ENCODE peak calls at places on chromosome 15, in eight cellular contexts. One of them, this sample, is unnamed.

GRCh38 chr15:77826006-77826695 is 193.4 kb upstream of the LINGO1 start:
- DNase-seq in aorta: peak
- DNase-seq in smooth muscle cell of the brain vasculature: no peak
- DNase-seq in pons: no peak
- DNase-seq in T-helper 9 cell: no peak
- DNase-seq in fibroblast of the aortic adventitia: no peak
- DNase-seq in GDM1: no peak
- DNase-seq in posterior vena cava: peak
- DNase-seq in this sample: no peak

GRCh38 chr15:75153084-75153483 is 48.6 kb upstream of the C15orf39 start:
- DNase-seq in aorta: no peak
- DNase-seq in smooth muscle cell of the brain vasculature: no peak
- DNase-seq in pons: peak
- DNase-seq in T-helper 9 cell: no peak
- DNase-seq in fibroblast of the aortic adventitia: peak
- DNase-seq in GDM1: peak
- DNase-seq in posterior vena cava: no peak
- DNase-seq in this sample: no peak

GRCh38 chr15:88450125-88450798 is 16.9 kb downstream of the MRPL46 start:
- DNase-seq in aorta: peak
- DNase-seq in smooth muscle cell of the brain vasculature: no peak
- DNase-seq in pons: peak
- DNase-seq in T-helper 9 cell: peak
- DNase-seq in fibroblast of the aortic adventitia: peak
- DNase-seq in GDM1: peak
- DNase-seq in posterior vena cava: no peak
- DNase-seq in this sample: peak

GRCh38 chr15:57635300-57635944 is 43.7 kb downstream of the MYZAP start:
- DNase-seq in aorta: no peak
- DNase-seq in smooth muscle cell of the brain vasculature: no peak
- DNase-seq in pons: no peak
- DNase-seq in T-helper 9 cell: no peak
- DNase-seq in fibroblast of the aortic adventitia: no peak
- DNase-seq in GDM1: no peak
- DNase-seq in posterior vena cava: no peak
- DNase-seq in this sample: no peak

GRCh38 chr15:34701536-34701935 is 53.3 kb downstream of the GJD2 start:
- DNase-seq in aorta: no peak
- DNase-seq in smooth muscle cell of the brain vasculature: no peak
- DNase-seq in pons: no peak
- DNase-seq in T-helper 9 cell: no peak
- DNase-seq in fibroblast of the aortic adventitia: no peak
- DNase-seq in GDM1: no peak
- DNase-seq in posterior vena cava: no peak
- DNase-seq in this sample: no peak

GRCh38 chr15:57611938-57612337 is 20.2 kb downstream of the MYZAP start:
- DNase-seq in aorta: no peak
- DNase-seq in smooth muscle cell of the brain vasculature: no peak
- DNase-seq in pons: peak
- DNase-seq in T-helper 9 cell: no peak
- DNase-seq in fibroblast of the aortic adventitia: peak
- DNase-seq in GDM1: no peak
- DNase-seq in posterior vena cava: no peak
- DNase-seq in this sample: no peak

GRCh38 chr15:75508741-75509532 is 57.4 kb upstream of the SIN3A start:
- DNase-seq in aorta: no peak
- DNase-seq in smooth muscle cell of the brain vasculature: no peak
- DNase-seq in pons: no peak
- DNase-seq in T-helper 9 cell: no peak
- DNase-seq in fibroblast of the aortic adventitia: peak
- DNase-seq in GDM1: peak
- DNase-seq in posterior vena cava: no peak
- DNase-seq in this sample: no peak

GRCh38 chr15:73440571-73440970 is 2.4 kb upstream of the REC114 start:
- DNase-seq in aorta: no peak
- DNase-seq in smooth muscle cell of the brain vasculature: no peak
- DNase-seq in pons: peak
- DNase-seq in T-helper 9 cell: no peak
- DNase-seq in fibroblast of the aortic adventitia: no peak
- DNase-seq in GDM1: no peak
- DNase-seq in posterior vena cava: no peak
- DNase-seq in this sample: no peak

GRCh38 chr15:45704329-45705249 is 69.8 kb downstream of the SQOR start:
- DNase-seq in aorta: peak
- DNase-seq in smooth muscle cell of the brain vasculature: no peak
- DNase-seq in pons: no peak
- DNase-seq in T-helper 9 cell: peak
- DNase-seq in fibroblast of the aortic adventitia: peak
- DNase-seq in GDM1: no peak
- DNase-seq in posterior vena cava: no peak
- DNase-seq in this sample: no peak

GRCh38 chr15:59205839-59206622 is 612 bp upstream of the LDHAL6B start:
- DNase-seq in aorta: no peak
- DNase-seq in smooth muscle cell of the brain vasculature: no peak
- DNase-seq in pons: no peak
- DNase-seq in T-helper 9 cell: no peak
- DNase-seq in fibroblast of the aortic adventitia: no peak
- DNase-seq in GDM1: no peak
- DNase-seq in posterior vena cava: no peak
- DNase-seq in this sample: no peak

GRCh38 chr15:64284037-64284436 is 71.9 kb downstream of the CSNK1G1 start:
- DNase-seq in aorta: no peak
- DNase-seq in smooth muscle cell of the brain vasculature: peak
- DNase-seq in pons: no peak
- DNase-seq in T-helper 9 cell: no peak
- DNase-seq in fibroblast of the aortic adventitia: peak
- DNase-seq in GDM1: no peak
- DNase-seq in posterior vena cava: no peak
- DNase-seq in this sample: no peak

GRCh38 chr15:95822946-95823345 is 507.6 kb upstream of the NR2F2 start:
- DNase-seq in aorta: no peak
- DNase-seq in smooth muscle cell of the brain vasculature: no peak
- DNase-seq in pons: no peak
- DNase-seq in T-helper 9 cell: no peak
- DNase-seq in fibroblast of the aortic adventitia: no peak
- DNase-seq in GDM1: no peak
- DNase-seq in posterior vena cava: no peak
- DNase-seq in this sample: no peak

GRCh38 chr15:80228959-80229610 is 22.9 kb downstream of the CTXND1 start:
- DNase-seq in aorta: no peak
- DNase-seq in smooth muscle cell of the brain vasculature: peak
- DNase-seq in pons: no peak
- DNase-seq in T-helper 9 cell: no peak
- DNase-seq in fibroblast of the aortic adventitia: peak
- DNase-seq in GDM1: no peak
- DNase-seq in posterior vena cava: no peak
- DNase-seq in this sample: no peak